ENCODE peak calls at places on chromosomes 16 and 17, in five cellular contexts. Y is prostate gland, D is pulmonary artery endothelial cell, W is C1 segment of cervical spinal cord, H is AG08395. K is an unnamed sample.

GRCh38 chr16:15949210-15950166 is at the start of gene ABCC1:
- DNase-seq in D (no peak), H (peak), W (no peak), Y (peak), K (peak)

GRCh38 chr16:64615647-64616280 is 506.1 kb downstream of the CDH11 start:
- DNase-seq in H (no peak), Y (no peak), W (no peak), D (no peak), K (no peak)

GRCh38 chr17:80284631-80285030 is 24.0 kb downstream of the RNF213 start:
- DNase-seq in Y (no peak), W (no peak), D (no peak), H (no peak), K (no peak)

GRCh38 chr16:68800257-68800875 is 43.0 kb upstream of the TANGO6 start:
- DNase-seq in Y (peak), H (peak), W (no peak), D (peak), K (peak)

GRCh38 chr17:77083547-77083946 is 57.2 kb upstream of the SEC14L1 start:
- DNase-seq in H (no peak), Y (no peak), W (no peak), D (no peak), K (no peak)

GRCh38 chr16:86638642-86639041 is 60.3 kb downstream of the FOXL1 start:
- DNase-seq in D (no peak), H (no peak), W (no peak), Y (no peak), K (no peak)

GRCh38 chr16:50479771-50480170 is 68.4 kb upstream of the NKD1 start:
- DNase-seq in Y (no peak), W (no peak), D (no peak), H (no peak), K (no peak)

GRCh38 chr17:55601874-55602364 is 90.7 kb upstream of the SMIM36 start:
- DNase-seq in D (no peak), Y (no peak), W (no peak), H (peak), K (peak)

GRCh38 chr16:81497690-81498089 is 53.1 kb downstream of the CMIP start:
- DNase-seq in H (no peak), D (no peak), Y (no peak), W (no peak), K (no peak)

GRCh38 chr17:28460901-28461300 is 12.5 kb upstream of the SLC13A2 start:
- DNase-seq in D (no peak), Y (no peak), H (no peak), W (no peak), K (no peak)

GRCh38 chr16:31063843-31064611 is 10.0 kb downstream of the ZNF668 start:
- DNase-seq in W (no peak), Y (no peak), D (no peak), H (no peak), K (no peak)

GRCh38 chr17:30240177-30240576 is 4.7 kb upstream of the SLC6A4 start:
- DNase-seq in H (no peak), Y (no peak), W (no peak), D (no peak), K (no peak)

GRCh38 chr16:27264151-27264550 is 4.4 kb downstream of the NSMCE1 start:
- DNase-seq in W (no peak), H (no peak), Y (no peak), D (no peak), K (peak)

GRCh38 chr16:67842509-67843342 is 606 bp downstream of the THAP11 start:
- DNase-seq in H (peak), D (no peak), Y (peak), W (peak), K (peak)

GRCh38 chr17:13024526-13025263 is 6.9 kb upstream of the ELAC2 start:
- DNase-seq in D (no peak), W (no peak), H (peak), Y (peak), K (peak)

GRCh38 chr17:16477666-16478065 is 14.3 kb downstream of the LRRC75A start:
- DNase-seq in W (no peak), Y (no peak), H (no peak), D (no peak), K (no peak)

GRCh38 chr16:4021070-4021779 is 95.0 kb downstream of the ADCY9 start:
- DNase-seq in D (no peak), Y (peak), H (no peak), W (no peak), K (no peak)

GRCh38 chr16:20906225-20906870 is 5.8 kb downstream of the LYRM1 start:
- DNase-seq in D (peak), Y (no peak), H (peak), W (no peak), K (peak)

GRCh38 chr17:38428150-38428642 is at the start of gene ARHGAP23:
- DNase-seq in H (peak), Y (peak), D (no peak), W (peak), K (peak)

GRCh38 chr17:33925650-33926049 is 329.4 kb upstream of the CCL2 start:
- DNase-seq in Y (no peak), H (no peak), W (no peak), D (no peak), K (no peak)

GRCh38 chr16:62573466-62573865 is 537.2 kb upstream of the CDH8 start:
- DNase-seq in H (no peak), Y (no peak), D (no peak), W (no peak), K (no peak)